ENCODE peak calls at places on chromosomes 6 and 20, in ten cellular contexts. J is PC-3; N is Caco-2; Y is tibial artery; C is ascending aorta; T is colonic mucosa; K is A549; A is testis; D is prostate gland; U is CD8-positive, alpha-beta T cell. P is an unnamed sample. For H3K9me3, the result is how much of the 10 kb centered on the place peaks cover.

GRCh38 chr6:3195695-3196497 is 31.6 kb downstream of the TUBB2B start:
- DNase-seq in C (no peak), K (peak), A (peak), Y (no peak), U (no peak), N (peak), D (no peak), T (no peak), J (no peak), P (peak)

GRCh38 chr6:166952122-166952521 is 4.2 kb downstream of the RNASET2 start:
- DNase-seq in C (no peak), J (no peak), N (no peak), A (no peak), D (no peak), T (no peak), Y (no peak), U (no peak), K (no peak), P (no peak)

GRCh38 chr20:53623454-53624206 is 30.0 kb upstream of the ZNF217 start:
- DNase-seq in A (peak), D (peak), N (peak), Y (peak), T (peak), U (no peak), J (peak), C (peak), K (peak), P (peak)

GRCh38 chr20:48772183-48772976 is 55.4 kb downstream of the PREX1 start:
- DNase-seq in J (no peak), D (no peak), A (peak), C (peak), T (no peak), Y (peak), K (no peak), U (no peak), N (no peak), P (no peak)

GRCh38 chr20:23152308-23152892 is 66.3 kb upstream of the CD93 start:
- DNase-seq in K (peak), T (peak), D (no peak), C (peak), J (no peak), A (peak), Y (peak), N (peak), U (no peak), P (no peak)

GRCh38 chr20:49450281-49450707 is 32.2 kb downstream of the KCNB1 start:
- DNase-seq in K (no peak), U (no peak), Y (no peak), N (no peak), T (no peak), J (no peak), C (no peak), D (no peak), A (no peak), P (peak)

GRCh38 chr6:24720131-24720603 is 1.2 kb upstream of the C6orf62 start:
- DNase-seq in K (peak), U (peak), C (no peak), N (peak), T (peak), J (peak), D (peak), A (peak), Y (peak), P (peak)

GRCh38 chr6:151716446-151717047 is 90.9 kb upstream of the ESR1 start:
- DNase-seq in C (no peak), A (no peak), N (peak), D (no peak), T (no peak), J (peak), U (no peak), Y (no peak), K (peak), P (no peak)

GRCh38 chr6:113662688-113663333 is 194.3 kb upstream of the MARCKS start:
- DNase-seq in K (no peak), C (no peak), U (no peak), J (no peak), D (no peak), N (no peak), T (no peak), A (no peak), Y (no peak), P (no peak)

GRCh38 chr6:7763896-7764295 is 38.0 kb downstream of the BMP6 start:
- DNase-seq in T (no peak), C (no peak), D (no peak), U (no peak), K (no peak), A (no peak), J (no peak), N (no peak), Y (no peak), P (no peak)

GRCh38 chr20:45969712-45970634 is 2.0 kb downstream of the ZNF335 start:
- DNase-seq in U (no peak), Y (no peak), K (peak), N (peak), D (peak), T (peak), J (peak), C (no peak), A (peak), P (peak)

GRCh38 chr20:46359233-46359751 is 47.1 kb downstream of the ELMO2 start:
- DNase-seq in U (no peak), C (no peak), A (no peak), N (no peak), T (no peak), D (no peak), K (no peak), J (no peak), Y (no peak), P (no peak)

GRCh38 chr6:45921703-45922270 is 93.9 kb downstream of the CLIC5 start:
- DNase-seq in D (no peak), N (no peak), Y (peak), T (no peak), J (no peak), U (no peak), C (no peak), K (no peak), A (peak), P (no peak)

GRCh38 chr6:36432151-36432633 is 10.5 kb downstream of the PXT1 start:
- DNase-seq in U (no peak), N (no peak), D (no peak), J (peak), Y (no peak), K (no peak), T (no peak), A (no peak), C (no peak), P (no peak)

GRCh38 chr6:91299544-91300491 is 712.9 kb upstream of the MAP3K7 start:
- DNase-seq in U (no peak), C (no peak), Y (no peak), A (peak), T (peak), D (no peak), K (no peak), N (no peak), J (peak), P (no peak)

GRCh38 chr6:130943738-130944137 is 116.5 kb downstream of the SMLR1 start:
- DNase-seq in A (peak), T (peak), C (no peak), D (no peak), K (no peak), Y (no peak), U (no peak), J (no peak), N (no peak), P (no peak)

GRCh38 chr6:148999921-149000589 is 253.2 kb downstream of the UST start:
- DNase-seq in U (no peak), T (peak), J (peak), N (no peak), A (peak), C (no peak), D (no peak), K (peak), Y (peak), P (no peak)

GRCh38 chr6:30862156-30862875 is 22.0 kb upstream of the DDR1 start:
- DNase-seq in U (no peak), C (no peak), A (no peak), D (no peak), Y (no peak), K (no peak), T (no peak), J (no peak), N (no peak), P (no peak)

GRCh38 chr6:52535711-52536423 is 41.0 kb downstream of the TRAM2 start:
- DNase-seq in Y (no peak), C (no peak), K (no peak), A (no peak), N (no peak), J (no peak), U (no peak), T (no peak), D (no peak), P (no peak)

GRCh38 chr6:146041282-146041681 is 12.4 kb downstream of the GRM1 start:
- DNase-seq in N (peak), K (peak), D (no peak), U (no peak), Y (no peak), A (peak), J (peak), C (no peak), T (no peak), P (peak)

GRCh38 chr6:43812850-43813584 is 43.0 kb downstream of the VEGFA start:
- DNase-seq in J (no peak), C (no peak), Y (no peak), K (no peak), N (peak), D (no peak), T (peak), U (no peak), A (no peak), P (no peak)

GRCh38 chr6:83044211-83044768 is 21.4 kb downstream of the UBE3D start:
- DNase-seq in U (no peak), T (no peak), D (no peak), Y (no peak), A (no peak), J (no peak), N (no peak), C (no peak), K (no peak), P (no peak)

GRCh38 chr6:72246926-72247325 is 360.6 kb downstream of the RIMS1 start:
- DNase-seq in T (no peak), K (peak), Y (no peak), N (no peak), A (no peak), C (no peak), U (no peak), J (peak), D (no peak), P (peak)
- TF ChIP-seq CTCF in T (no peak), K (no peak), Y (no peak), N (peak), A (no peak), C (no peak), U (no peak), J (peak), D (no peak), P (peak)

DNA sequence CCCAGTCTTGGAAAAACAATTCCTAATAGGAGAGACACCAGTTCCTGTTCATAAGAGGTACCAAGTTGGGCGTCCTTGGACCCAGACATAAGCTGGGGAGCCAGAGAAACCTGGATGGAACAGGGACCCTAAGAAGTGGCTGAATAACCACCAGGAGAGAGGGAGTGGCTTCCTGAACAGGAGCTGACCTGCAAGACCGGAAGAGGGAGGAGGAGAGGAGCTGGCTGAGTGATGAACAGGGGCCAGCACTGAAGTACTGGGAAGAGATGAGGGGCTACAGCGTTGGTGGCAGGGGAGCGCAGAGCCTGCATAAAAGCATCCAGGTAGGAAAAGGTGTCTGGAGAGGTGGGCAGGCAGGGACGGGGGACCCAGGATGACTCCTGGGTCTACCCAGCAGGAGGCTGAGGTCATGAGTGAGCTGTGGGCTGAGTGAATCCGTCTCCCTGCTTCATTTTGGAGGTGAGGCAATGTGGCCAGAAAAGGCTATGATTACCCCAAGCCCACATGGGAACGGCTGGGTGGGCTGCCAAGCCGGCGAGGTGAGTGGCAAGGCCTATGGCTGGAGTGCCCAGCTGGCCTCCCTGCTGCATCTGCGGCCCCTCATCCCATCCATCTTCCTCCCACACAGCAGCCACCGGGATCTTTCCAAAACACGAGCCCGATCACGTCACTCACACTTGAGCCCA is 34.4 kb upstream of the ZFAND3 start:
- DNase-seq in N (no peak), D (no peak), Y (no peak), J (no peak), A (no peak), U (no peak), T (no peak), K (no peak), C (no peak), P (no peak)
- H3K4me3 ChIP-seq in N (no peak), D (no peak), Y (no peak), J (no peak), A (no peak), U (no peak), T (no peak), K (no peak), C (no peak), P (peak)

DNA sequence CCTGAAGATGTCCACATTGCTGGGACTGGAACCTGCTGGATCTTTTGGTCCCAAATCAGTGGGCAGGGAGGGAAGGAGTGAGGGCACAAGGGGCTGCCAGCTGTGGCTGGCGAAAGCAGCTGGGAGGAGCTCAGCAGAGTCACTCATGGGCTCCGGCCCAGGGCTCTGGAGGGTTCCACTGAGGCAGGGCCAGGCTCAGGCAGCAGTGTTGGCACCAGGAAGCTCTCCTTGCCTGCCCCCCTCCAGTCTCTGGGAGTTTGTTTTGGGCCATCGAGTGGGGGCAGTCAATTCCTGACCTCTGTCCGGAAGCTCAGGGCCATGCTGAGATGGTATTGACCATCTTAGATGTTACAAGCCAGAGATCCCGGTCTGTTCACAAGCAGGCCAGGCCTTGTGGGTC is 39.1 kb upstream of the IRF4 start:
- DNase-seq in J (no peak), C (no peak), U (no peak), K (no peak), Y (no peak), A (no peak), N (no peak), T (no peak), D (no peak), P (no peak)
- H3K9me3 ChIP-seq in J (under half), C (under half), U (under half), K (under half), Y (under half), A (under half), N (under half), T (under half), D (under half), P (under half)

DNA sequence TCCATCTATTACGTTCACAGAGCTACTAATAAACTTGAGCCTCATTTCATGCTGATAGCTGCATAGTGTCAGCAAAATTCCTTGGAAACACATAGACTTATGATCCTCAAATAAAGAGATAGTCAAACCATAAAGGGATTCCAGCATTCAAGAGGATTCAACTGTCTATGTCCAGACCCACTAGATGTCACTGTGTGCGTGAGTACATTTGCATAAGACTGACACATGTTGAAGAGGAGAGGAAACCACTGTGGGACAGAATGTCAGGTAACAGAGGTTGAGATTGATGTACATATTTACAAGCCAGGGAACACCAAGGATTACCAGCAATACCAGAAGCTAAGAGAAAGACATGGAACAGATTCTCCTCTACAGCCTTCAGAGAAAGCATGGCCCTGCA is 266.5 kb downstream of the COL12A1 start:
- DNase-seq in D (no peak), A (no peak), T (no peak), Y (no peak), J (peak), U (no peak), K (peak), N (peak), C (no peak), P (no peak)
- TF ChIP-seq CTCF in D (no peak), A (no peak), T (no peak), Y (no peak), J (peak), U (no peak), K (no peak), N (no peak), C (no peak), P (no peak)

GRCh38 chr20:25984933-25985332 is 288.3 kb upstream of the ZNF337 start:
- DNase-seq in Y (no peak), A (peak), K (no peak), C (no peak), N (no peak), J (no peak), T (peak), D (no peak), U (no peak), P (peak)
- H3K4me3 ChIP-seq in Y (peak), A (peak), K (no peak), C (peak), N (no peak), J (no peak), T (no peak), D (no peak), U (peak), P (peak)

DNA sequence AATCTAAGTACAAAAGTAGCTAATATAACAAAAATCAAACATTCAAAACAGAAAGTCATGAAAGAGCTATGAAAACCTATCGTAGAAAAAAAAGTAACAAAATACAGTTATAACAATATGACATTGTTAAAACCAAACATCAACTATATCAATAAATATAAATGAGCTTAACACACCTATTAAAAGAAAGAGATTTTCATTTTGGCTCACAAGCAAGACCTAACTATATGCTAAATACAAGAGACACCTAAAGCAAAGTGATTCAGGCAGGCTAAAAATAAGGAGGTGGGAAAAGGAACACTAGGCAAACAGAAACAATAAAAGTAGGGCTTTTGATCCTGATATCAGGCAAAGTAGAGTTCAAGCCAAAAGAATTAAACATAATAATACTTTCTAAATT is 13.5 kb downstream of the ZNF322 start:
- DNase-seq in T (no peak), C (no peak), K (no peak), Y (no peak), J (no peak), A (no peak), D (no peak), U (no peak), N (no peak), P (no peak)
- H3K9me3 ChIP-seq in T (under half), C (under half), K (half or more), Y (under half), J (under half), A (under half), D (under half), U (under half), N (under half), P (under half)

GRCh38 chr6:5771759-5772158 is 235.0 kb downstream of the NRN1 start:
- DNase-seq in N (no peak), D (no peak), K (no peak), T (no peak), C (no peak), J (peak), U (no peak), Y (no peak), A (no peak), P (no peak)
- TF ChIP-seq CTCF in N (no peak), D (no peak), K (no peak), T (no peak), C (no peak), J (no peak), U (no peak), Y (no peak), A (no peak), P (no peak)

GRCh38 chr20:10621159-10621558 is 52.6 kb downstream of the JAG1 start:
- DNase-seq in Y (no peak), T (no peak), J (no peak), C (no peak), N (no peak), K (no peak), D (no peak), A (no peak), U (no peak), P (no peak)

GRCh38 chr20:10625641-10626040 is 48.2 kb downstream of the JAG1 start:
- DNase-seq in D (no peak), T (no peak), U (no peak), C (no peak), N (no peak), A (no peak), K (no peak), Y (no peak), J (no peak), P (no peak)

GRCh38 chr20:10626896-10627295 is 46.9 kb downstream of the JAG1 start:
- DNase-seq in A (no peak), J (no peak), U (no peak), C (no peak), D (no peak), K (no peak), N (no peak), Y (no peak), T (no peak), P (no peak)

GRCh38 chr20:10619427-10619826 is 54.4 kb downstream of the JAG1 start:
- DNase-seq in T (no peak), U (no peak), J (peak), A (no peak), Y (no peak), N (no peak), D (no peak), K (peak), C (no peak), P (no peak)

DNA sequence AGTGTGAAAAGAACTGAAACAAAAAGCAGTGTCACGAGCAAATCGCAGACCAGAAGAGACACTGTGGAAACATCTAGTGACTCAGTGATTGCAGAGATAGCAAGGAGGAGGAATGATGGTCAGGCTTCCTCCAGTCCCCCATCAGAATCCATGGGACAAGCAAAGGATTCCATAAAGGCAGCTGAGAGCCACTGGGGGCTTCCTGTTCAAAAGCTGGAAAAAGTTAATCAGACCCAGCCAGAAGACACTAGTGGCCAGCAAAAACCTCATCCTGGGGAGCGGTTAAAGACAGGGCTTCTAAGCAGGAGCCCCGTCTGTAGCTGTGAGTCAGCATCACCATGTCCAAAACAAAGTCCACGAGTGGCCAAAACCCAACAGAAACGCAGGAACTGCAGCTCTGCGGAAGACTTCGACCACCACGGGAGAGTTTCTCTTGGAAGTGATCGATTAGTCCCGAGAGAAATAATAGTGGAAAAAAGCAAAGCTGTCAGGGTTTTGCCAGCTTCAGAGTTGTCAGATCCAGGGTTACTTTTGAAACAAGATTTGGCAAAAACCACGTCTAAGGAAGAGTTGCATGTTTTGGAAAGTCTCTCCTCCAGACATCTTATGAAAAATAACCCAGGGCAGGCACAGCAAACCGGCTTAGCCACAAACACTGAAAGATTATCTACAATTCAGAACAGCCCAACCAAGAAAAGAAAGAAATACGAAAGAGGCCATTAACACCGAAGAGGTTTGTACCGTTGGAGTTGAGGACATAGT is 51.0 kb downstream of the JAG1 start:
- DNase-seq in N (no peak), Y (peak), U (no peak), K (no peak), D (no peak), J (no peak), A (peak), C (no peak), T (no peak), P (no peak)
- H3K4me3 ChIP-seq in N (no peak), Y (peak), U (no peak), K (no peak), D (no peak), J (no peak), A (no peak), C (peak), T (no peak), P (no peak)

P was measured in BE2C.